ENCODE peak calls at places on chromosomes 11 and 22, in ten cellular contexts. A is heart right ventricle, B is trophoblast cell, M is cardiac muscle cell, G is Karpas-422, J is neuronal stem cell, R is right cardiac atrium, V is RWPE1, D is MM.1S, F is upper lobe of right lung. Z is an unnamed sample.

GRCh38 chr11:72781313-72782080 is 12.3 kb downstream of the STARD10 start:
- DNase-seq in D (peak; percentile 37), G (no peak), V (peak; percentile 56), B (peak; percentile 27), J (no peak), F (peak; percentile 80), A (no peak), R (peak; percentile 75), M (peak; percentile 9), Z (no peak)

GRCh38 chr11:75536786-75537629 is 11.3 kb upstream of the GDPD5 start:
- DNase-seq in J (no peak), G (peak; percentile 86), A (no peak), F (no peak), M (no peak), R (no peak), D (no peak), V (peak; percentile 36), B (peak; percentile 64), Z (no peak)

GRCh38 chr11:71223671-71224660 is 28.4 kb downstream of the SHANK2 start:
- DNase-seq in F (peak; percentile 46), D (no peak), B (no peak), G (no peak), R (no peak), J (no peak), V (no peak), M (no peak), A (no peak), Z (no peak)

GRCh38 chr11:58394195-58394594 is 12.5 kb downstream of the OR5B3 start:
- DNase-seq in J (no peak), D (no peak), V (peak; percentile 63), A (no peak), M (peak; percentile 67), B (peak; percentile 59), G (no peak), R (no peak), F (no peak), Z (no peak)

GRCh38 chr22:44295406-44295805 is 17.3 kb downstream of the SHISAL1 start:
- DNase-seq in B (no peak), D (no peak), G (no peak), R (no peak), V (no peak), A (no peak), J (no peak), F (no peak), M (no peak), Z (no peak)

GRCh38 chr11:8283510-8284272 is 20.0 kb upstream of the LMO1 start:
- DNase-seq in V (no peak), M (peak; percentile 37), B (no peak), G (no peak), R (peak; percentile 56), D (no peak), A (no peak), J (no peak), F (no peak), Z (no peak)

GRCh38 chr11:4085575-4085974 is 9.0 kb upstream of the RRM1 start:
- DNase-seq in M (no peak), B (no peak), V (no peak), D (no peak), J (no peak), A (no peak), F (no peak), R (no peak), G (no peak), Z (no peak)

GRCh38 chr11:71206186-71206585 is 46.2 kb downstream of the SHANK2 start:
- DNase-seq in M (peak; percentile 54), D (no peak), F (no peak), A (no peak), R (no peak), B (peak; percentile 70), V (no peak), G (no peak), J (peak; percentile 8), Z (peak; percentile 27)

GRCh38 chr11:32198053-32198452 is 107.2 kb downstream of the RCN1 start:
- DNase-seq in D (no peak), V (no peak), J (no peak), F (no peak), R (no peak), M (peak; percentile 12), G (no peak), B (no peak), A (no peak), Z (no peak)

GRCh38 chr11:69321877-69322350 is 28.0 kb downstream of the MYEOV start:
- DNase-seq in A (no peak), J (no peak), D (no peak), G (no peak), R (no peak), M (peak; percentile 68), F (peak; percentile 27), V (peak; percentile 58), B (no peak), Z (no peak)

GRCh38 chr11:3224730-3225098 is 6.1 kb upstream of the MRGPRG start:
- DNase-seq in B (no peak), J (no peak), M (no peak), D (no peak), A (no peak), V (no peak), G (no peak), F (no peak), R (no peak), Z (no peak)

GRCh38 chr11:43943931-43944751 is 1.7 kb downstream of the C11orf96 start:
- DNase-seq in F (peak; percentile 71), V (peak; percentile 13), M (peak; percentile 27), R (peak; percentile 71), A (no peak), G (no peak), B (no peak), D (peak; percentile 61), J (no peak), Z (no peak)

GRCh38 chr22:22009661-22010060 is 27.1 kb upstream of the TOP3B start:
- DNase-seq in D (no peak), V (peak; percentile 5), G (no peak), M (no peak), F (no peak), A (no peak), B (no peak), R (no peak), J (no peak), Z (no peak)

GRCh38 chr11:119759324-119759723 is 30.3 kb upstream of the NECTIN1 start:
- DNase-seq in F (peak; percentile 34), B (no peak), A (no peak), G (no peak), V (peak; percentile 81), M (peak; percentile 30), J (no peak), D (no peak), R (no peak), Z (no peak)

GRCh38 chr11:117187428-117187798 is 8.9 kb downstream of the SIDT2 start:
- DNase-seq in D (no peak), R (peak; percentile 52), G (no peak), F (no peak), A (no peak), M (no peak), V (no peak), B (no peak), J (no peak), Z (peak; percentile 51)
- H3K27ac ChIP-seq in D (no peak overlapping the region), R (no peak overlapping the region), G (no peak overlapping the region), F (no peak overlapping the region), A (no peak overlapping the region), M (no peak overlapping the region), V (peak overlapping the region; percentile 11), B (no peak overlapping the region), J (no peak overlapping the region), Z (no peak overlapping the region)

GRCh38 chr11:67407700-67408163 is 3.8 kb downstream of the TBC1D10C start:
- DNase-seq in R (no peak), M (no peak), A (no peak), J (no peak), F (no peak), G (no peak), V (no peak), B (no peak), D (no peak), Z (no peak)
- H3K27ac ChIP-seq in R (no peak overlapping the region), M (no peak overlapping the region), A (no peak overlapping the region), J (no peak overlapping the region), F (peak overlapping the region; percentile 30), G (peak overlapping the region; percentile 92), V (no peak overlapping the region), B (no peak overlapping the region), D (no peak overlapping the region), Z (peak overlapping the region; percentile 53)

DNA sequence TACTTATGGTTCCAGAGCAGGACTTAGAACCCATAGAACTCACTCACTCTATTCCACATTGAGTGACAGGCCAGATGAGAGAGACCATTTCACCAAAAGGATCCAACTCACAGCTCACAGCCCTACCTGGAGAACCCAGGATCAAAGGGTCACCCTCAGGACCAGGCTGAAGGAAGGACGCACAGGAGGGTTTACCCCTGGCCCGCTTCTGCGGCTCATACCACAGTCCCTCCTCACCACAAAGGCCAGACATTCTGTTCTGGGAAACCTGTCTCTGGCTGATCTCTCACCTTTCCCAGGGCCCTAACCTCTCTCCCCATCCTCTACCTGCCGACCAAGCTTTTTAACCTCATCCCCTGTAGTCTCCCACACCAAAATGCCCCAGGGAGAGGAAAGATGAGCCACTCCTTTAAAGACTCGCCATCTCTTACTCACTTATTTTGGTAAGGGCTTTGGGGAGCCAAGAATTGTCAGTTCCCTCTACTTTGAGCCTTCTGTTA is 4.7 kb downstream of the FOSL1 start:
- DNase-seq in B (no peak), A (no peak), R (peak; percentile 6), J (no peak), G (peak; percentile 35), V (no peak), F (no peak), M (no peak), D (no peak), Z (no peak)
- H3K27ac ChIP-seq in B (no peak overlapping the region), A (no peak overlapping the region), R (no peak overlapping the region), J (no peak overlapping the region), G (no peak overlapping the region), V (peak overlapping the region; percentile 95), F (no peak overlapping the region), M (no peak overlapping the region), D (no peak overlapping the region), Z (no peak overlapping the region)

DNA sequence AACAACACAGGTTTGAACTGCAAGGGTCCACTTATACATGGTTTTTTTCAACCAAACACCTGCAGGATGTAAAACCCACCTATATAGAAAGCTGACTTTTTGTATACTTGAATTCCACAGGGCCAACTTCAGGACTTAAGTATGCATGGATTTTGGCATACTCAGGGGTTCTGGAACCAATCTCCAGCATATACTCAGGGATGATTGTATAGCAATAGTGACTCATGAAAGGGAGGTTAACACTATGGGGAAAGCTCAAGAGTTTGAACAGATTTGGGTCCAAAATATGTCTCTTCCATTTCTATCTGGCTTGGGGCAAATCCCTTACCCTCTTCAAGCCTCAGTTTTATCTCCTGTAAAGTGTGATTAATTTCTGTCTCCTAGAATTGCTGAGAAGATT is 94.9 kb downstream of the MICAL2 start:
- DNase-seq in R (no peak), M (peak; percentile 70), F (no peak), G (no peak), V (no peak), D (no peak), A (no peak), B (no peak), J (no peak), Z (no peak)
- H3K27ac ChIP-seq in R (no peak overlapping the region), M (no peak overlapping the region), F (no peak overlapping the region), G (no peak overlapping the region), V (no peak overlapping the region), D (no peak overlapping the region), A (no peak overlapping the region), B (peak overlapping the region; percentile 25), J (no peak overlapping the region), Z (no peak overlapping the region)

Z was measured in left lung.